ENCODE peak calls at places on chromosomes 5 and 9, in seven cellular contexts. One of them, this sample, is unnamed.

GRCh38 chr5:13913962-13914361 is 30.5 kb downstream of the DNAH5 start:
- DNase-seq in left ventricle myocardium inferior: no peak
- DNase-seq in ovary: no peak
- DNase-seq in pancreas: no peak
- DNase-seq in GM23338: no peak
- DNase-seq in psoas muscle: no peak
- DNase-seq in sigmoid colon: no peak
- DNase-seq in this sample: no peak

GRCh38 chr5:61450880-61451279 is 118.8 kb downstream of the ZSWIM6 start:
- DNase-seq in pancreas: peak; percentile 16
- DNase-seq in sigmoid colon: no peak
- DNase-seq in GM23338: no peak
- DNase-seq in psoas muscle: no peak
- DNase-seq in left ventricle myocardium inferior: no peak
- DNase-seq in ovary: no peak
- DNase-seq in this sample: no peak

GRCh38 chr5:55568629-55569512 is 34.1 kb upstream of the PLPP1 start:
- DNase-seq in pancreas: no peak
- DNase-seq in GM23338: peak; percentile 28
- DNase-seq in psoas muscle: no peak
- DNase-seq in sigmoid colon: no peak
- DNase-seq in left ventricle myocardium inferior: no peak
- DNase-seq in ovary: no peak
- DNase-seq in this sample: no peak

GRCh38 chr5:53073349-53073748 is 36.2 kb downstream of the MOCS2 start:
- DNase-seq in GM23338: no peak
- DNase-seq in ovary: no peak
- DNase-seq in left ventricle myocardium inferior: no peak
- DNase-seq in sigmoid colon: no peak
- DNase-seq in psoas muscle: no peak
- DNase-seq in pancreas: no peak
- DNase-seq in this sample: no peak

GRCh38 chr5:31587546-31587945 is 51.4 kb upstream of the PDZD2 start:
- DNase-seq in left ventricle myocardium inferior: no peak
- DNase-seq in pancreas: no peak
- DNase-seq in ovary: no peak
- DNase-seq in GM23338: peak; percentile 57
- DNase-seq in sigmoid colon: no peak
- DNase-seq in psoas muscle: no peak
- DNase-seq in this sample: no peak

GRCh38 chr5:132480546-132481242 is 9.9 kb downstream of the IRF1 start:
- DNase-seq in ovary: no peak
- DNase-seq in sigmoid colon: peak; percentile 42
- DNase-seq in pancreas: no peak
- DNase-seq in left ventricle myocardium inferior: no peak
- DNase-seq in GM23338: no peak
- DNase-seq in psoas muscle: no peak
- DNase-seq in this sample: no peak

GRCh38 chr5:170307575-170308465 is 10.2 kb upstream of the LCP2 start:
- DNase-seq in sigmoid colon: peak; percentile 96
- DNase-seq in left ventricle myocardium inferior: peak; percentile 77
- DNase-seq in psoas muscle: peak; percentile 79
- DNase-seq in GM23338: no peak
- DNase-seq in ovary: peak; percentile 80
- DNase-seq in pancreas: peak; percentile 24
- DNase-seq in this sample: peak; percentile 88

GRCh38 chr5:179274321-179275315 is 70.6 kb downstream of the ADAMTS2 start:
- DNase-seq in left ventricle myocardium inferior: no peak
- DNase-seq in ovary: no peak
- DNase-seq in sigmoid colon: peak; percentile 60
- DNase-seq in pancreas: no peak
- DNase-seq in psoas muscle: no peak
- DNase-seq in GM23338: no peak
- DNase-seq in this sample: no peak

GRCh38 chr5:139308797-139309196 is 15.3 kb downstream of the MATR3 start:
- DNase-seq in left ventricle myocardium inferior: no peak
- DNase-seq in ovary: no peak
- DNase-seq in sigmoid colon: no peak
- DNase-seq in pancreas: no peak
- DNase-seq in GM23338: no peak
- DNase-seq in psoas muscle: no peak
- DNase-seq in this sample: no peak

GRCh38 chr5:110784901-110785300 is 46.1 kb downstream of the SLC25A46 start:
- DNase-seq in ovary: no peak
- DNase-seq in psoas muscle: no peak
- DNase-seq in GM23338: no peak
- DNase-seq in left ventricle myocardium inferior: no peak
- DNase-seq in pancreas: no peak
- DNase-seq in sigmoid colon: no peak
- DNase-seq in this sample: no peak

GRCh38 chr5:759111-759741 is 25.3 kb downstream of the ZDHHC11B start:
- DNase-seq in sigmoid colon: peak; percentile 77
- DNase-seq in pancreas: peak; percentile 73
- DNase-seq in psoas muscle: peak; percentile 71
- DNase-seq in GM23338: peak; percentile 45
- DNase-seq in left ventricle myocardium inferior: peak; percentile 76
- DNase-seq in ovary: peak; percentile 9
- DNase-seq in this sample: peak; percentile 84

GRCh38 chr5:156815988-156816599 is 34.0 kb upstream of the PPP1R2B start:
- DNase-seq in GM23338: peak; percentile 87
- DNase-seq in sigmoid colon: no peak
- DNase-seq in left ventricle myocardium inferior: no peak
- DNase-seq in pancreas: peak; percentile 20
- DNase-seq in psoas muscle: no peak
- DNase-seq in ovary: no peak
- DNase-seq in this sample: no peak

GRCh38 chr5:140546851-140547507 is 483 bp upstream of the EIF4EBP3 start:
- DNase-seq in pancreas: no peak
- DNase-seq in psoas muscle: no peak
- DNase-seq in left ventricle myocardium inferior: no peak
- DNase-seq in GM23338: no peak
- DNase-seq in ovary: no peak
- DNase-seq in sigmoid colon: no peak
- DNase-seq in this sample: no peak

GRCh38 chr5:147098233-147098790 is 136.5 kb upstream of the STK32A start:
- DNase-seq in psoas muscle: no peak
- DNase-seq in left ventricle myocardium inferior: no peak
- DNase-seq in ovary: no peak
- DNase-seq in sigmoid colon: no peak
- DNase-seq in GM23338: peak; percentile 91
- DNase-seq in pancreas: peak; percentile 43
- DNase-seq in this sample: peak; percentile 18

GRCh38 chr5:96880402-96881164 is 4.3 kb downstream of the ERAP2 start:
- DNase-seq in sigmoid colon: no peak
- DNase-seq in pancreas: no peak
- DNase-seq in psoas muscle: no peak
- DNase-seq in GM23338: no peak
- DNase-seq in left ventricle myocardium inferior: no peak
- DNase-seq in ovary: no peak
- DNase-seq in this sample: no peak

GRCh38 chr5:6118691-6119090 is 259.7 kb downstream of the MED10 start:
- DNase-seq in GM23338: no peak
- DNase-seq in psoas muscle: no peak
- DNase-seq in left ventricle myocardium inferior: no peak
- DNase-seq in pancreas: no peak
- DNase-seq in ovary: no peak
- DNase-seq in sigmoid colon: no peak
- DNase-seq in this sample: no peak

GRCh38 chr5:30838936-30839511 is 354.5 kb upstream of the CDH6 start:
- DNase-seq in GM23338: no peak
- DNase-seq in psoas muscle: no peak
- DNase-seq in sigmoid colon: no peak
- DNase-seq in pancreas: no peak
- DNase-seq in left ventricle myocardium inferior: no peak
- DNase-seq in ovary: no peak
- DNase-seq in this sample: no peak

GRCh38 chr9:137682431-137682991 is 63.7 kb downstream of the EHMT1 start:
- DNase-seq in ovary: no peak
- DNase-seq in left ventricle myocardium inferior: no peak
- DNase-seq in pancreas: no peak
- DNase-seq in psoas muscle: no peak
- DNase-seq in GM23338: no peak
- DNase-seq in sigmoid colon: no peak
- DNase-seq in this sample: no peak

GRCh38 chr9:101409079-101409477 is 10.4 kb downstream of the ZNF189 start:
- DNase-seq in sigmoid colon: no peak
- DNase-seq in ovary: no peak
- DNase-seq in left ventricle myocardium inferior: no peak
- DNase-seq in GM23338: peak; percentile 14
- DNase-seq in psoas muscle: no peak
- DNase-seq in pancreas: no peak
- DNase-seq in this sample: no peak

GRCh38 chr5:148746826-148747535 is 79.4 kb upstream of the ADRB2 start:
- DNase-seq in GM23338: no peak
- DNase-seq in ovary: no peak
- DNase-seq in pancreas: no peak
- DNase-seq in left ventricle myocardium inferior: no peak
- DNase-seq in sigmoid colon: no peak
- DNase-seq in psoas muscle: no peak
- DNase-seq in this sample: no peak

GRCh38 chr5:173089581-173089980 is 33.4 kb downstream of the CREBRF start:
- DNase-seq in ovary: no peak
- DNase-seq in left ventricle myocardium inferior: no peak
- DNase-seq in psoas muscle: no peak
- DNase-seq in pancreas: no peak
- DNase-seq in GM23338: no peak
- DNase-seq in sigmoid colon: no peak
- DNase-seq in this sample: no peak
- H3K27ac ChIP-seq in ovary: no peak overlapping the region
- H3K27ac ChIP-seq in left ventricle myocardium inferior: no peak overlapping the region
- H3K27ac ChIP-seq in psoas muscle: no peak overlapping the region
- H3K27ac ChIP-seq in pancreas: no peak overlapping the region
- H3K27ac ChIP-seq in GM23338: no peak overlapping the region
- H3K27ac ChIP-seq in sigmoid colon: no peak overlapping the region
- H3K27ac ChIP-seq in this sample: no peak overlapping the region

GRCh38 chr5:154193636-154194035 is 3.1 kb downstream of the GALNT10 start:
- DNase-seq in sigmoid colon: no peak
- DNase-seq in left ventricle myocardium inferior: no peak
- DNase-seq in psoas muscle: no peak
- DNase-seq in GM23338: no peak
- DNase-seq in pancreas: no peak
- DNase-seq in ovary: no peak
- DNase-seq in this sample: no peak
- H3K4me1 ChIP-seq in sigmoid colon: no peaks in the 10 kb centered on the region
- H3K4me1 ChIP-seq in left ventricle myocardium inferior: peaks cover 77% of the 10 kb centered on the region
- H3K4me1 ChIP-seq in psoas muscle: peaks cover 29% of the 10 kb centered on the region
- H3K4me1 ChIP-seq in GM23338: peaks cover 63% of the 10 kb centered on the region
- H3K4me1 ChIP-seq in pancreas: peaks cover 13% of the 10 kb centered on the region
- H3K4me1 ChIP-seq in ovary: peaks cover 15% of the 10 kb centered on the region
- H3K4me1 ChIP-seq in this sample: no peaks in the 10 kb centered on the region

GRCh38 chr9:97555164-97555563 is 53.7 kb downstream of the TMOD1 start:
- DNase-seq in pancreas: no peak
- DNase-seq in psoas muscle: peak; percentile 80
- DNase-seq in left ventricle myocardium inferior: peak; percentile 71
- DNase-seq in GM23338: no peak
- DNase-seq in ovary: peak; percentile 90
- DNase-seq in sigmoid colon: no peak
- DNase-seq in this sample: peak; percentile 81

GRCh38 chr9:97556036-97556720 is 54.7 kb downstream of the TMOD1 start:
- DNase-seq in left ventricle myocardium inferior: no peak
- DNase-seq in GM23338: no peak
- DNase-seq in psoas muscle: no peak
- DNase-seq in pancreas: no peak
- DNase-seq in sigmoid colon: no peak
- DNase-seq in ovary: no peak
- DNase-seq in this sample: no peak

GRCh38 chr9:97558701-97559101 is 57.2 kb downstream of the TMOD1 start:
- DNase-seq in left ventricle myocardium inferior: no peak
- DNase-seq in sigmoid colon: no peak
- DNase-seq in GM23338: no peak
- DNase-seq in pancreas: no peak
- DNase-seq in ovary: no peak
- DNase-seq in psoas muscle: no peak
- DNase-seq in this sample: no peak

GRCh38 chr9:97557606-97558095 is 56.2 kb downstream of the TMOD1 start:
- DNase-seq in left ventricle myocardium inferior: peak; percentile 81
- DNase-seq in psoas muscle: peak; percentile 87
- DNase-seq in sigmoid colon: peak; percentile 87
- DNase-seq in ovary: peak; percentile 86
- DNase-seq in GM23338: no peak
- DNase-seq in pancreas: peak; percentile 71
- DNase-seq in this sample: peak; percentile 49

DNA sequence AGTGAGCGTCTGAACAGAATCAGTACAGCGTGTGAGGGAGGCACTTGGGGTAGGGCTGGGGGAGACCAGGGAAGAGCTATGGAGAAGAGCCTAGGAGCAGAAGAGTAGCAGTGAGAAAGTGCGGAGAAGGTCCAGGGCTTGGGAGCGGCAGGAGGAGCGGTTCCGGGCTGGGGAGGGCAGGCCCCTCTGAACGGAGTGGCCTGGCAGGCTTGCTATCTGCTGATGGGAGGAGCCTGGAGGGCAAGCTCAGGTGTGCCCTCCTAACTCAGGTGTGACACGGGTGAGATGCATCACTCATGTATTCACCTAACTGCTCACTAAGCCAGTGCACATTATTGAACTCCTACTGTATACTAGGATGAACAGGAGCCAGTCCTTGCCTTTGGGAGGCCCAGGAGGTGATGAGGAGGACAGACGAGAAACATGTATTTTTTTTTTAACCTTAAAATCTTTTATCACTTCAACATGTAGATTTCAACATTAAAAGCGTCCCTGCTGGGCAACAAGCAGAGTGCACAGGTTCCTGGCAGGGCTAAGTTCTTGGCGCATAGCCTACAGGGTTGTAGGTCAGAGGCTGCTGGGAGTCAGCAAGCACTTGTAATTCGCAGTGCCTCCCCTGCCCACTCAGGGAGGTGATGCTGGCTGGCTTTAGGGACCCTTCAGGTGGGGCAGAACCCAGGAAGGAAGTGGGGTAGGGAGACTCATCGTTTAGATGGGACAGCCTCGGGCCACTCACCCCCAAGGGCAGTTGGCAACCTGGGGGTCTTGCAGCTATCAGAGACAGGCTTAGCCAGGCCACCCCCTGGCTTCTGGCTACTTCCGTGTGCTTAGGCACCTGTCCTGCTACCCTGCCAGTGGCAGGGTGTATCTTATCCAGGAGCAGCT is 55.5 kb downstream of the TMOD1 start:
- DNase-seq in GM23338: no peak
- DNase-seq in ovary: peak; percentile 86
- DNase-seq in pancreas: peak; percentile 60
- DNase-seq in psoas muscle: peak; percentile 75
- DNase-seq in sigmoid colon: peak; percentile 73
- DNase-seq in left ventricle myocardium inferior: peak; percentile 64
- DNase-seq in this sample: no peak
- TF ChIP-seq CTCF in GM23338: no peak
- TF ChIP-seq CTCF in ovary: no peak
- TF ChIP-seq CTCF in pancreas: no peak
- TF ChIP-seq CTCF in psoas muscle: no peak
- TF ChIP-seq CTCF in sigmoid colon: no peak
- TF ChIP-seq CTCF in left ventricle myocardium inferior: peak; percentile 17
- TF ChIP-seq CTCF in this sample: no peak

DNA sequence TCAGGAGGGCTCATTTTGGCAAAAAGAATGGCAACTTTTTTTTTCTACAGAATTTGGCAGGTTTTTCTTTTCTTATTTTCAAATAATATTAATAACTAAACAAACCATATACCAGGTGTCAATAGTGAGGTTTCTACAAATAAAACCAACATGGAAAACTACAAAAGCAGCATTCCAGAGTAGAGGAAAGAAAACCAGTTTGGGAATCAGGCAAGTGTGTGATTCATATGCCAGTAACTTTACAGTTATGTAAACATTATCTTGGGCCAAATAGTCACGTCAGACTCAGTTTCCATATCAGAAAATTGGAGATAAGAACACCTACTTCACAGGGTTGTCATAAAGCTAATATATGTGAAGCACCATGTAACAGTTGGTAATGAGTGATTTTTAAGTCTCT is 51.7 kb downstream of the FBXW11 start:
- DNase-seq in ovary: no peak
- DNase-seq in sigmoid colon: no peak
- DNase-seq in left ventricle myocardium inferior: no peak
- DNase-seq in psoas muscle: no peak
- DNase-seq in pancreas: no peak
- DNase-seq in GM23338: no peak
- DNase-seq in this sample: no peak
- H3K27ac ChIP-seq in ovary: no peak overlapping the region
- H3K27ac ChIP-seq in sigmoid colon: peak overlapping the region; percentile 33
- H3K27ac ChIP-seq in left ventricle myocardium inferior: peak overlapping the region; percentile 53
- H3K27ac ChIP-seq in psoas muscle: no peak overlapping the region
- H3K27ac ChIP-seq in pancreas: no peak overlapping the region
- H3K27ac ChIP-seq in GM23338: no peak overlapping the region
- H3K27ac ChIP-seq in this sample: no peak overlapping the region